ENCODE peak calls at places on chromosomes 12 and 14, in eight cellular contexts. B, Z, A, S, E, X, P and K are unnamed samples.

GRCh38 chr14:72645706-72646105 is 248.2 kb downstream of the DPF3 start:
- DNase-seq in B (no peak), Z (no peak), A (no peak), S (no peak), E (no peak), X (no peak), P (no peak), K (no peak)

GRCh38 chr12:132300789-132301722 is 28.3 kb downstream of the GALNT9 start:
- DNase-seq in B (no peak), Z (no peak), A (no peak), S (no peak), E (peak; percentile 76), X (no peak), P (no peak), K (no peak)

GRCh38 chr12:107645630-107646333 is 39.8 kb upstream of the PWP1 start:
- DNase-seq in B (no peak), Z (no peak), A (no peak), S (no peak), E (no peak), X (no peak), P (no peak), K (no peak)

GRCh38 chr12:14452865-14453264 is 87.4 kb downstream of the ATF7IP start:
- DNase-seq in B (no peak), Z (no peak), A (no peak), S (no peak), E (no peak), X (no peak), P (no peak), K (no peak)

GRCh38 chr14:101073598-101073965 is 170.1 kb upstream of the RTL1 start:
- DNase-seq in B (no peak), Z (no peak), A (no peak), S (no peak), E (no peak), X (no peak), P (no peak), K (no peak)

GRCh38 chr14:23306412-23307145 is at the start of gene BCL2L2:
- DNase-seq in B (peak; percentile 80), Z (peak; percentile 95), A (peak; percentile 87), S (peak; percentile 96), E (peak; percentile 89), X (peak; percentile 80), P (peak; percentile 75), K (peak; percentile 98)

GRCh38 chr12:116508145-116509121 is 50.7 kb upstream of the MAP1LC3B2 start:
- DNase-seq in B (peak; percentile 31), Z (peak; percentile 67), A (no peak), S (peak; percentile 60), E (peak; percentile 59), X (no peak), P (no peak), K (no peak)

GRCh38 chr14:22668417-22668816 is 24.3 kb upstream of the OR6J1 start:
- DNase-seq in B (no peak), Z (peak; percentile 85), A (no peak), S (no peak), E (no peak), X (no peak), P (peak; percentile 56), K (no peak)

GRCh38 chr12:51958542-51958941 is 7.0 kb downstream of the ACVR1B start:
- DNase-seq in B (no peak), Z (no peak), A (no peak), S (no peak), E (no peak), X (no peak), P (no peak), K (no peak)

GRCh38 chr12:53643232-53643992 is 17.2 kb upstream of the ATF7 start:
- DNase-seq in B (no peak), Z (no peak), A (no peak), S (no peak), E (no peak), X (no peak), P (no peak), K (no peak)

GRCh38 chr12:45730116-45730841 is 773 bp downstream of the ARID2 start:
- DNase-seq in B (peak; percentile 34), Z (peak; percentile 46), A (peak; percentile 23), S (peak; percentile 50), E (peak; percentile 78), X (peak; percentile 28), P (peak; percentile 22), K (no peak)

DNA sequence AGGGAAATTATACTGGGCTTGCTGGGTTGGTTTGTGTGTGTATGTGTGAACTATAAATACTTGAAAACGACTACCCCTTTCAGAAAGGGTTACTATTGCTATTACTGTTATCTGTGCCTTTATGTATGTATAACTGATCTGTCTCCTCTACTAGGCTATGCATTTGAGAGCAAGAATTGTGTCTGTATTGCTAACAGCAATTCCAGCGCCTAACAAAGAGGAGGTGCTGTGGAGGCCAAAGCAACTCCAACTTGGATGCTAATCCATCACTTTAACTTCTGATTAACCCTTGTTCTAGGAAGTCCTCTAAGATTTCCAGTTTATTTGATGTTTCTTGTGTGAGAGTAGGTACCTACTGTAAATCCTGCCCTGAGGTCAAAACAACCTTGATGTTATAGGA is 313.9 kb downstream of the PCNX1 start:
- DNase-seq in B (no peak), Z (no peak), A (no peak), S (no peak), E (no peak), X (no peak), P (no peak), K (no peak)
- TF ChIP-seq CTCF in B (peak; percentile 20), Z (no peak), A (no peak), S (no peak), E (no peak), X (no peak), P (no peak), K (no peak)

DNA sequence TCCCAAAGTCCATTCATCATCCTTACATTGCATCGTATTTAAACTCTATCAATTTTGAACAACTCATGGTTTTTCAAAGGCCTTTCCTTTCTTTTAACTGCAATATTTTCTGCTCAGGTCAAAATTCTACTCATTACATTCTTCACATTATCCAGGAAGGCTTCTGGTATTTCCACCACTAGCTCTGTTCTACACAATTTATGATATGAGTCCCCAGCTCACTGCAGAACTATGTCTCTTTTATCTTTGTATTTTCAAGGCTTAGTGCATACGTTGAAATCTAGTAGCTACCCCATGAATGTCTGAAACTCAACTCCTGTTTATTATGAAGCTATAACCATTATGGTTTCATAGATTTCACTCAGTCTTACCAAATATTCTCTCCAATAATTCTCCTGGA is 282.9 kb downstream of the DUSP6 start:
- DNase-seq in B (no peak), Z (no peak), A (no peak), S (no peak), E (no peak), X (no peak), P (peak; percentile 29), K (no peak)
- TF ChIP-seq CTCF in B (no peak), Z (no peak), A (no peak), S (no peak), E (no peak), X (no peak), P (no peak), K (no peak)

GRCh38 chr12:7937867-7938506 is 2.0 kb upstream of the SLC2A3 start:
- DNase-seq in B (no peak), Z (peak; percentile 67), A (no peak), S (no peak), E (peak; percentile 66), X (no peak), P (peak; percentile 11), K (no peak)
- TF ChIP-seq CTCF in B (peak; percentile 41), Z (peak; percentile 45), A (peak; percentile 26), S (no peak), E (no peak), X (no peak), P (peak; percentile 66), K (no peak)

DNA sequence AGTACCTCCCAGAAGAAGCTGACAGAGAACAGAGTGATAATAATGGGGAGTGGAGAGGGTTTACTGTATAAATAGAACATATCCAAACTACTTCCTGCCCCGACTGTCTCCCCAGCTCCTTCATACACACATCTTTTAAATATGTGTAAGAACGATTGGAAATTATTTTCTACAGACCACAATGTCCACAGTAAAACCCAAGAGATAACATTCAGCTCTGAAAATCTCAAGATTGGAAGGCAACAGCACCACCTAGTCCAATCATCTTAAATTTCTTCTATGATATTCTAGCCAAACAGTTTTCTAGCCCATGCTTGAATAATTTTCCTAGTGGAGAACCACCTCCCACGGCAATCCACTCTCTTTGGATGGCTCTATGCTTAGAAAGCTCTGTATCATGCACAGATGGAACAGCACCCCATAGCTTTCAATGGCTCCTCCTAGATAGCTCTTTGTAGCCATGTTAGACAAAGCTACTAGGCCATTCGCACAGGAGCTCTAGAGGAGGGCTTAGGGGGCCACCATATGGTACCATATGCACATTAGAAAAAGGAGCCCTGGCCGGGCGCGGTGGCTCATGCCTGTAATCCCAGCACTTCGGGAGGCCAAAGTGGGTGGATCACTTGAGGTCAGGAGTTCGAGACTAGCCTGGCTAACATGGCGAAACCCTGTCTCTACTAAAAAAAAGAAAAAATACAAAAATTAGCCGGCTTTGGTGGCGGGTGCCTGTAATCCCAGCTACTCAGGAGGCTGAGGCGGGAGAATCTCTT is 18.1 kb downstream of the VDR start:
- DNase-seq in B (no peak), Z (no peak), A (no peak), S (no peak), E (no peak), X (no peak), P (no peak), K (no peak)
- TF ChIP-seq CTCF in B (no peak), Z (no peak), A (no peak), S (no peak), E (no peak), X (no peak), P (peak; percentile 44), K (no peak)